ENCODE peak calls at places on chromosomes 11 and 22, in nine cellular contexts. W, Z, C, Y, G, S, A, F and H are unnamed samples.

GRCh38 chr22:32076726-32077550 is 33.9 kb downstream of the SLC5A1 start:
- DNase-seq in Y (no peak), G (no peak), A (no peak), Z (no peak), S (no peak), W (no peak), C (no peak), F (no peak), H (no peak)

GRCh38 chr11:31761636-31762035 is 49.5 kb downstream of the PAX6 start:
- DNase-seq in F (no peak), Z (no peak), W (no peak), S (no peak), G (no peak), C (no peak), A (no peak), Y (no peak), H (no peak)

GRCh38 chr11:96338910-96339703 is 3.9 kb downstream of the MAML2 start:
- DNase-seq in C (peak), Y (peak), A (peak), W (no peak), Z (peak), G (peak), S (peak), F (peak), H (peak)

GRCh38 chr11:76279651-76280050 is 73.3 kb upstream of the WNT11 start:
- DNase-seq in W (no peak), S (no peak), F (no peak), G (no peak), Y (no peak), A (no peak), Z (no peak), C (no peak), H (no peak)

GRCh38 chr11:16985297-16985696 is 28.9 kb downstream of the PLEKHA7 start:
- DNase-seq in C (no peak), F (no peak), W (no peak), A (no peak), Y (no peak), G (no peak), S (peak), Z (no peak), H (no peak)

GRCh38 chr11:95647355-95647754 is 142.2 kb downstream of the FAM76B start:
- DNase-seq in Y (no peak), C (peak), S (no peak), F (no peak), G (no peak), A (no peak), Z (peak), W (no peak), H (no peak)

GRCh38 chr11:44578279-44578678 is 12.8 kb downstream of the CD82 start:
- DNase-seq in Z (no peak), S (no peak), F (no peak), G (no peak), C (no peak), A (no peak), W (no peak), Y (no peak), H (no peak)

GRCh38 chr22:45090364-45090960 is 73.3 kb upstream of the NUP50 start:
- DNase-seq in F (no peak), G (peak), Z (peak), W (no peak), Y (no peak), C (peak), S (peak), A (no peak), H (no peak)

GRCh38 chr22:43720718-43721117 is 91.4 kb downstream of the EFCAB6 start:
- DNase-seq in F (no peak), C (no peak), Y (no peak), S (no peak), W (no peak), G (no peak), A (no peak), Z (no peak), H (no peak)

GRCh38 chr22:44261164-44261860 is 51.4 kb downstream of the SHISAL1 start:
- DNase-seq in S (no peak), Y (no peak), C (no peak), G (no peak), W (peak), F (no peak), Z (no peak), A (no peak), H (no peak)

GRCh38 chr22:23221351-23221804 is 41.1 kb downstream of the BCR start:
- DNase-seq in F (no peak), Z (no peak), A (no peak), G (no peak), S (no peak), W (no peak), Y (peak), C (no peak), H (no peak)

GRCh38 chr11:28105869-28106268 is 2.1 kb downstream of the KIF18A start:
- DNase-seq in S (no peak), F (no peak), G (no peak), A (no peak), W (no peak), C (peak), Z (no peak), Y (no peak), H (no peak)

GRCh38 chr11:41457216-41458014 is 2.0 kb downstream of the LRRC4C start:
- DNase-seq in C (no peak), Y (no peak), W (no peak), F (no peak), Z (no peak), S (no peak), G (no peak), A (no peak), H (no peak)

GRCh38 chr11:32094931-32095330 is 4.1 kb downstream of the RCN1 start:
- DNase-seq in G (no peak), Z (no peak), C (peak), F (no peak), W (no peak), A (no peak), Y (no peak), S (no peak), H (no peak)

GRCh38 chr11:66047541-66048365 is 1.2 kb downstream of the GAL3ST3 start:
- DNase-seq in S (no peak), W (no peak), Z (no peak), Y (peak), G (no peak), C (no peak), A (no peak), F (no peak), H (no peak)

GRCh38 chr22:27825174-27825573 is 23.6 kb upstream of the MN1 start:
- DNase-seq in A (no peak), S (no peak), F (no peak), Z (no peak), W (no peak), C (no peak), Y (no peak), G (no peak), H (no peak)
- TF ChIP-seq CTCF in A (peak), S (no peak), F (peak), Z (peak), W (no peak), C (peak), Y (no peak), G (peak), H (peak)

GRCh38 chr22:19723990-19724827 is 870 bp downstream of the GP1BB start:
- DNase-seq in Z (no peak), C (no peak), Y (no peak), A (peak), F (no peak), G (no peak), W (peak), S (no peak), H (no peak)

GRCh38 chr22:19722915-19723164 is 499 bp upstream of the GP1BB start:
- DNase-seq in S (no peak), Z (no peak), Y (no peak), C (no peak), A (no peak), G (no peak), W (no peak), F (no peak), H (no peak)

GRCh38 chr22:19724927-19725661 is 1.8 kb downstream of the GP1BB start:
- DNase-seq in G (no peak), C (no peak), F (no peak), S (no peak), Z (no peak), W (no peak), Y (no peak), A (no peak), H (no peak)

GRCh38 chr22:19722175-19722914 is 994 bp upstream of the GP1BB start:
- DNase-seq in Z (no peak), F (no peak), Y (no peak), C (no peak), S (no peak), W (no peak), A (no peak), G (no peak), H (no peak)

DNA sequence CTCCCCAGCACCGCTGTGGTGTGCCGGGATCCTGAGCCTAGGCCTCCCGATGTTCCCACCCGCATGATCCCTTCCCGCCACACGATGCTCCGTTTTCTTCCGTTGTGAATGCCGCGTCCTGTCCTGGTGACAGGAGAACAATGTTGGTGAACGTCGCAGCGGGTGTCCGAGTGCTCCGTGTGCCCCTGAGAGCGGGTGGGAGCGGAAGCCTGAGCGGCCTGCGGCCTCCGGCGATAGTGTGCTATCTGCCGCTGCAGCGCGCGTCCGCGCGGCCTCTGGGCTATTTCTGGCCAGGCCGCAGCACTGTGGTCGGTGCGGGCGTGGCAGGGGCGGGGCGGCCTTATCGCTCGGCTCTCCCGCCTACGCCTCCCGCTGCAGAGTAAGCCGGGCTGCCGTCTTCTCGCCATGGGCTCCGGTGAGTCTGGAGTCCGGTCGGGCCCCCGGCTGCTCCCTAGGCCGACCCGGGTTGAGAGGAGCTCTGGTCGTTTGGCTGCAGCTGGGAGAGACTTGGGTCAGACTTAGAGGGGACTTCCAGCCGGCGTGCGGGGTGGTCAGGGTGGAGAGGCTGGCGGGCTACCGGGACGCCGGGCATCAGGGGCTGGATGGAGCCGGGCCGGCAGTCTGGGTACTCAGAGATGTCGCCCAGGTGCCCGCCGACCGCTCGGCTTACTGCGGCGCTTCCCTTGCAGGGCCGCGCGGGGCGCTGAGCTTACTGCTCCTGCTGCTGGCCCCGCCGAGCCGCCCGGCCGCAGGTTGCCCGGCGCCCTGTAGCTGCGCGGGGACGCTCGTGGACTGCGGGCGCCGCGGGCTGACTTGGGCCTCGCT is at the start of gene GP1BB:
- DNase-seq in W (no peak), S (peak), Z (peak), G (no peak), C (no peak), F (peak), A (peak), Y (no peak), H (no peak)
- TF ChIP-seq CTCF in W (peak), S (no peak), Z (no peak), G (no peak), C (no peak), F (no peak), A (no peak), Y (no peak), H (no peak)

GRCh38 chr11:133164986-133165385 is 367.3 kb downstream of the OPCML start:
- DNase-seq in A (no peak), F (no peak), G (no peak), S (no peak), Z (no peak), Y (no peak), W (no peak), C (no peak), H (no peak)
- TF ChIP-seq CTCF in A (no peak), F (no peak), G (no peak), S (no peak), Z (no peak), Y (no peak), W (no peak), C (no peak), H (no peak)

DNA sequence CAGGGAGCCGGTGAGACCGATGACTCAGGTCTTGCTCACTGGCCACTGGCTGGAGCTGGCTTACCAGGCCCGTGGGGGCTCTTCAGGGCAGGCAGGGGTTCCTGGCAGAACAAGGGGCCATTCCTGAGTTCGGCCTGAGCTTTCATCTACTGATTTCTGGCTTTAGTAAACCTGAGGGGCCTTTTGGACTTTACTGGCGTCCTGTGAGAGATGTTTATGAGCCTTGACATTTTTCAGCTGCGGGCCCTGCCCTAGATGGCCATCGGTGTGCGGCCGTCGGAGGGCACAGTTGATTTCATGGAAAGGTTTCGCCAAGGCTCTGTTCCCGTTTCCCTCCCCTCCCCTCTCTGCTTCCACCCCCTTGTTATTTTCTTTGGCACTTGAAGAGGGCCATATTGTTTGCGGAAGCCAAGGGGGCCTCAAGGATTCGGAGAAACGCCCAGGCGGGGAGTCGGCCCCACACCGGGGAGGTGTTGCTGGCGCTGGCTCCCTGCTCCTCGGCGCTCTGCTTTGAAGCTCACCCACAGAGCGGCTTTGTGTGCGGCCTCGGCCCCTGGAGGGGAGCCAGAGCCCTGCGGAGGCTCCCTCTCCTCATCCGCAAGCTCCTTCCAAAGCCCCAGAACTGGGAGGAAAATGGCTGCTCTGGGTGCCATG is 17.7 kb downstream of the ELF5 start:
- DNase-seq in Z (peak), W (no peak), G (no peak), F (no peak), S (no peak), C (no peak), Y (no peak), A (no peak), H (peak)
- TF ChIP-seq CTCF in Z (no peak), W (no peak), G (no peak), F (no peak), S (no peak), C (no peak), Y (no peak), A (no peak), H (no peak)

GRCh38 chr11:70502677-70503076 is 104.3 kb downstream of the CTTN start:
- DNase-seq in F (peak), Z (no peak), G (no peak), W (no peak), Y (peak), A (no peak), S (no peak), C (no peak), H (no peak)

GRCh38 chr11:70504246-70505020 is 106.1 kb downstream of the CTTN start:
- DNase-seq in F (peak), W (no peak), G (no peak), Y (peak), A (no peak), Z (no peak), C (no peak), S (no peak), H (no peak)

GRCh38 chr11:70503201-70503877 is 105.0 kb downstream of the CTTN start:
- DNase-seq in Y (peak), W (no peak), G (no peak), F (peak), Z (no peak), C (no peak), S (no peak), A (no peak), H (no peak)

GRCh38 chr11:70505331-70505731 is 107.0 kb downstream of the CTTN start:
- DNase-seq in G (no peak), Y (peak), A (no peak), F (peak), C (no peak), S (no peak), Z (no peak), W (no peak), H (peak)

DNA sequence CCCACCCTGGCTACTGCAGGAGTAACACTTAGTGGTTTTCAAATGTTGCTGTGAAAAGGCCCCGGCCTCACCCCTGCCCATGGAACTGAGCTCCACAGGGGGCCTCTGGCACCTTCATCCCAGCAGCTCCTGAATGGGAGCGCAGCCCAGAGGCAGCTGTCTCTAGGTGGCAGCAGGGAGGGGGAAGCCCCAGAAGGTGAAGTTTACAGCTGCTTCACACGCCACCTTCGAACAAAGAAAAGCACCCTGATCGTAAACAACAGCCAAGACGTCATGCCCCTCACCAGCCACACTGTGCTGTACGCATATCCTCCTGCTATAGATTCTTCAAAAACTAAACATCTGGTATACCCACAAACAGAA is 105.5 kb downstream of the CTTN start:
- DNase-seq in A (no peak), G (no peak), C (no peak), Z (no peak), S (peak), Y (peak), F (peak), W (no peak), H (peak)
- TF ChIP-seq CTCF in A (no peak), G (no peak), C (no peak), Z (peak), S (no peak), Y (no peak), F (peak), W (no peak), H (no peak)

GRCh38 chr22:30635273-30636225 is at the start of gene SLC35E4:
- DNase-seq in A (peak), F (peak), C (peak), Z (peak), W (peak), G (peak), Y (peak), S (peak), H (peak)
- TF ChIP-seq CTCF in A (no peak), F (peak), C (peak), Z (peak), W (no peak), G (peak), Y (peak), S (no peak), H (peak)

GRCh38 chr11:69131644-69132300 is 24.0 kb upstream of the SMIM38 start:
- DNase-seq in C (peak), W (peak), Y (peak), F (peak), S (peak), Z (peak), G (peak), A (peak), H (no peak)
- TF ChIP-seq CTCF in C (peak), W (peak), Y (peak), F (peak), S (peak), Z (peak), G (peak), A (peak), H (peak)